ENCODE peak calls at places on chromosomes 11 and 22, in six cellular contexts. E, M, B, N, S and K are unnamed samples.
A peak's percentile ranks its signal among the peaks of the same experiment; 100 is the strongest.

GRCh38 chr11:56624661-56625110 is 10.0 kb upstream of the OR5M1 start:
- DNase-seq in E (no peak), M (peak; percentile 8), B (peak; percentile 34), N (no peak), S (peak; percentile 71), K (peak; percentile 38)

GRCh38 chr11:114080219-114080618 is 20.7 kb downstream of the ZBTB16 start:
- DNase-seq in E (no peak), M (peak; percentile 87), B (no peak), N (no peak), S (no peak), K (no peak)

GRCh38 chr11:86374586-86374985 is at the start of gene CCDC81:
- DNase-seq in E (peak; percentile 91), M (no peak), B (no peak), N (peak; percentile 49), S (no peak), K (peak; percentile 58)

GRCh38 chr11:19670030-19670761 is 42.4 kb upstream of the NAV2 start:
- DNase-seq in E (no peak), M (peak; percentile 39), B (peak; percentile 28), N (no peak), S (no peak), K (no peak)

GRCh38 chr22:35475545-35475944 is 65.1 kb upstream of the RASD2 start:
- DNase-seq in E (no peak), M (no peak), B (no peak), N (no peak), S (no peak), K (no peak)

GRCh38 chr11:119713361-119714040 is 15.5 kb downstream of the NECTIN1 start:
- DNase-seq in E (no peak), M (no peak), B (no peak), N (no peak), S (no peak), K (no peak)

GRCh38 chr22:35601743-35602633 is 15.1 kb downstream of the MB start:
- DNase-seq in E (no peak), M (peak; percentile 80), B (peak; percentile 72), N (no peak), S (peak; percentile 54), K (no peak)

GRCh38 chr11:122634507-122634906 is 21.0 kb upstream of the UBASH3B start:
- DNase-seq in E (peak; percentile 80), M (peak; percentile 33), B (peak; percentile 64), N (no peak), S (peak; percentile 72), K (no peak)

GRCh38 chr22:46079861-46080821 is 70.2 kb upstream of the PPARA start:
- DNase-seq in E (no peak), M (no peak), B (no peak), N (no peak), S (no peak), K (no peak)

GRCh38 chr11:2525941-2526807 is 81.4 kb downstream of the KCNQ1 start:
- DNase-seq in E (peak; percentile 18), M (no peak), B (no peak), N (no peak), S (no peak), K (no peak)

GRCh38 chr22:23180893-23181762 is 819 bp downstream of the BCR start:
- DNase-seq in E (no peak), M (no peak), B (no peak), N (no peak), S (peak; percentile 54), K (no peak)

DNA sequence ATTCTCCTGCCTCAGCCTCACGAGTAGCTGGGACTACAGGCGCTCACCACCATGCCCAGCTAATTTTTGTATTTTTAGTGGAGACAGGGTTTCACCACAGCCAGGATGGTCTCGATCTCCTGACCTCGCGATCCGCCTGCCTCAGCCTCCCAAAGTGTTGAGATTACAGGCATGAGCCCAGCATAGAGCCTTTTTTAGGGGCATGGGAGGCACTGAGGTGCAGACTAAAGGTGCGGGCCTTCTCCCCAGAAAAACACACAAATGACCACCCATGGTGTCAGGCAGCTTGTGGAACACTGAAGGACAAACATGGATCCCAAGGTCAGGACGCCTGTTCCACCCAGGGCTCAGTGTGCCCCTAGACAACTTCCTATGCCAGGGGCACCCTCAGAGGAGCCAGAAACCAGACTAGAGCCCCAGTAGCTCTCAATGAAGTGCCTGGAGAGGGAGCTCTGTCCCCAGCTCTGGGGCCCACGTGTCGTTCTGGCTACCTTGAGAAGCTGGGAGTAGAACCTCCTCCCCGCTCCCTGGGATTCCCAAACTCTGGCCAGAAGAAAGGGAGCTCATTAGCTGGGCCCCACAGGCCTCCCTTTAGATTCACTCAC is 21.2 kb upstream of the CD5 start:
- DNase-seq in E (no peak), M (no peak), B (no peak), N (no peak), S (no peak), K (no peak)
- H3K18ac ChIP-seq in E (no peak overlapping the region), M (no peak overlapping the region), B (no peak overlapping the region), N (no peak overlapping the region), S (no peak overlapping the region), K (no peak overlapping the region)

DNA sequence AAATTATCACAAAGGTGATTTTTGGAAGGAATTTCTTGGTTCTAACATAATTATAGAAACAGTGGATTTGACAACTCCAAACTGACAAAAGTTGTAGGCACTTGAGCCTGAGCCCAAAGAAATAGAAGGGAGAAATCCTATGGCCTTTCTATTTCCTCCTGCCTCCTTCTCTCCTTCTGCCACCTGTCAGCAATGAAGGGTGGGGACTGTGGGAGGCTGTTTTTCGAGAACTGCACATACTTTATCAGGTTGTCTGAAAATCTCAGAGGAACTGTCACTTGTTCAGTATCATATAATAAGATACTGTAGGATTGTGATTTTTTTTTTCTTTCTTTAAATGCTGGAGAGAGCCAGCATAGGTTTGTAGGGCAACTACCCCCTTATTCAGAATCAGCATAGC is 187.9 kb upstream of the SESN3 start:
- DNase-seq in E (no peak), M (no peak), B (no peak), N (no peak), S (no peak), K (no peak)
- H3K27ac ChIP-seq in E (no peak overlapping the region), M (no peak overlapping the region), B (no peak overlapping the region), N (no peak overlapping the region), S (no peak overlapping the region), K (no peak overlapping the region)

DNA sequence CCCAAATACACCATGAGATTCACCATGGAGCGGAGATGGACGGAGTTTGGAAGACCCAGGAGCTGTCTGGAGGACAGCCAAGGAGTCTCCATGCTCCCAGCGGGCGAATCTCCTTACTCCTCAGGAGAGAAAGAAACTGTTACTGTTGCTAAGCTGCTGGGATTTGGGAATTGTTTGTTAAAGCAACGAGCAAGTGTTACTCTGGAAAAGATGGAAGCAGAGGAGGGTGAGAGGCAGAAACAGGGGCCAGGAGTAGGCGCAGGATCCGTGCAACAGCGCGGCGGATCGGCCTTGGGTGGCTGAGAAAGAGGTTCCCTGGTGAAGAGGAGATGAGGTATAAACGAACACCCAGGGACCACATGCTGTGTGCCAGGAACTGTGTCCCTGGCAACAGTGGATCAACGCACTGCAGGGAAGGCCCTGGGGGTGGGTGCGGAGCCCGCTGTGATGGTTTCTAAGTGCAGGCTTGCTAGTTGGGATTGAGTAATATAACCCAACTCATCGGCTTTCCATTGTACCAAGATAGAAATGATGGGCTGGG is 1436.4 kb downstream of the BRD1 start:
- DNase-seq in E (no peak), M (no peak), B (no peak), N (no peak), S (no peak), K (no peak)
- H2AFZ ChIP-seq in E (no peak overlapping the region), M (no peak overlapping the region), B (no peak overlapping the region), N (no peak overlapping the region), S (no peak overlapping the region), K (no peak overlapping the region)

GRCh38 chr11:96317576-96317975 is 25.4 kb downstream of the MAML2 start:
- DNase-seq in E (no peak), M (no peak), B (no peak), N (no peak), S (no peak), K (no peak)
- H3K18ac ChIP-seq in E (no peak overlapping the region), M (no peak overlapping the region), B (no peak overlapping the region), N (no peak overlapping the region), S (peak overlapping the region; percentile 48), K (no peak overlapping the region)

GRCh38 chr22:41548830-41549211 is 4.6 kb upstream of the POLR3H start:
- DNase-seq in E (no peak), M (no peak), B (no peak), N (no peak), S (no peak), K (no peak)

GRCh38 chr22:41542224-41542623 is 2.0 kb downstream of the POLR3H start:
- DNase-seq in E (no peak), M (no peak), B (no peak), N (no peak), S (no peak), K (no peak)

GRCh38 chr22:41543854-41544670 is at the start of gene POLR3H:
- DNase-seq in E (peak; percentile 98), M (peak; percentile 81), B (peak; percentile 96), N (peak; percentile 91), S (peak; percentile 99), K (peak; percentile 96)

GRCh38 chr22:41541484-41541883 is 2.8 kb downstream of the POLR3H start:
- DNase-seq in E (no peak), M (no peak), B (no peak), N (no peak), S (no peak), K (no peak)

DNA sequence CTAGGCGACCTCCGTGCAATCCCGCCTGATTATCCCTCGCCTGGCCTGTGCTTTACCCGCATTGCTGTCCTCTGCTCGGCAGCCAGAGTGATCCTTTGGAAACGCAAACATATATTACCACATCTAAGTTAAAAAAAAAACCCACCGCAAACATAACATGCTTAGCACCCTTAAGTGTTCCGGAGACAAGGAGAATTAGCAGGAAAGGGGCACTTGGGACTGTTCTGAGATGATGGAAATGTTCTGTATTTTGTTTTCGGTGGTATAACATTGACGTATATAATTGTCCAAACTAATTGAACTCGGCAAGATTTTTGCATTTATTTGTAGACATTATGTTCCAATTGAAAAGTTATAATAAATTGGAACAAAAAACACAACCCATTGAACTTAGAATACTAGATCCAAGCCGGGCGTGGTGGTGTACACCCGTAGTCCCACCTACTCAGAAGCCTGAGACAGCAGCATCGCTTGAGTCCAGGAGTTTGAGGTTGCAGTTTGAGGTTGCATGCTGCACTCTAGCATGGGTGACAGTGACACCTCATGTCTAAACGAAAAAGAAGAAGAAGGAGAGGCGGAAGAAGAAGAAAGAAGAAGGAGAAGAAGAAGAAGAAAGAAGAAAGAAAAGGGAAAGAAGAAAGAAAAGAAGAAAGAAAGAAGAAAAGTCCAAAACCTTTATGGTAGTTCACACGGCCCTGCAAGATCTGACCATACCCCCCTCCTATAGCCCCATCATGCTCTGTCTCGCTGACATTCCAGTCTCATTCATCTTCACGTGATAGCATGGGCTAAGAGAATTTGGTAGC is 604 bp upstream of the POLR3H start:
- DNase-seq in E (no peak), M (peak; percentile 98), B (no peak), N (no peak), S (no peak), K (no peak)
- H3K27ac ChIP-seq in E (no peak overlapping the region), M (no peak overlapping the region), B (peak overlapping the region; percentile 5), N (no peak overlapping the region), S (no peak overlapping the region), K (no peak overlapping the region)

GRCh38 chr11:14520086-14520901 is at the start of gene PSMA1:
- DNase-seq in E (peak; percentile 97), M (peak; percentile 97), B (peak; percentile 94), N (peak; percentile 91), S (peak; percentile 98), K (peak; percentile 90)
- H2AFZ ChIP-seq in E (peak within 1 kb of the TSS; percentile 88), M (peak within 1 kb of the TSS; percentile 68), B (peak within 1 kb of the TSS; percentile 95), N (peak within 1 kb of the TSS; percentile 99), S (peak within 1 kb of the TSS; percentile 83), K (peak within 1 kb of the TSS; percentile 92)